ENCODE peak calls at places on chromosomes 7 and 10, in seven cellular contexts. X, L, R, M, U, G and F are unnamed samples.

GRCh38 chr10:113709221-113709838 is 29.6 kb downstream of the CASP7 start:
- DNase-seq in G (no peak), M (no peak), R (no peak), L (no peak), X (no peak), U (no peak), F (no peak)

GRCh38 chr10:88990528-88991160 is at the start of gene FAS:
- DNase-seq in U (peak), X (peak), M (peak), G (peak), L (peak), R (peak), F (peak)

GRCh38 chr10:31524458-31524857 is 205.4 kb downstream of the ZEB1 start:
- DNase-seq in X (no peak), L (no peak), M (no peak), G (no peak), R (no peak), U (no peak), F (no peak)

GRCh38 chr7:3568516-3568915 is 267.5 kb downstream of the SDK1 start:
- DNase-seq in R (no peak), G (no peak), X (no peak), M (no peak), L (no peak), U (no peak), F (no peak)

GRCh38 chr10:132417957-132418441 is 21.0 kb downstream of the PWWP2B start:
- DNase-seq in X (no peak), M (no peak), U (no peak), R (no peak), G (no peak), L (no peak), F (no peak)

GRCh38 chr10:124717911-124718734 is 26.1 kb downstream of the FAM53B start:
- DNase-seq in U (no peak), L (no peak), R (no peak), M (no peak), X (no peak), G (peak), F (no peak)

GRCh38 chr10:69800109-69800508 is 1.6 kb upstream of the COL13A1 start:
- DNase-seq in G (no peak), U (no peak), R (no peak), L (no peak), X (peak), M (peak), F (no peak)

GRCh38 chr7:90625562-90625961 is 29.4 kb downstream of the CDK14 start:
- DNase-seq in L (no peak), X (peak), M (peak), G (no peak), U (no peak), R (no peak), F (no peak)

GRCh38 chr10:13704969-13705368 is 118.2 kb downstream of the PRPF18 start:
- DNase-seq in X (no peak), L (no peak), M (no peak), G (no peak), R (no peak), U (no peak), F (no peak)

GRCh38 chr10:51986531-51986930 is 287.1 kb upstream of the CSTF2T start:
- DNase-seq in R (no peak), X (no peak), G (no peak), U (no peak), M (no peak), L (no peak), F (no peak)

GRCh38 chr7:123215350-123215749 is 15.6 kb upstream of the SLC13A1 start:
- DNase-seq in M (no peak), X (no peak), R (no peak), L (no peak), U (no peak), G (no peak), F (no peak)

GRCh38 chr7:30412810-30413504 is 65.6 kb downstream of the NOD1 start:
- DNase-seq in R (no peak), G (no peak), L (no peak), M (peak), X (peak), U (no peak), F (no peak)

GRCh38 chr10:70866424-70866823 is 21.9 kb downstream of the PCBD1 start:
- DNase-seq in G (no peak), L (no peak), X (no peak), U (peak), R (no peak), M (no peak), F (no peak)

GRCh38 chr10:92387289-92387940 is 96.4 kb downstream of the MARCHF5 start:
- DNase-seq in R (no peak), M (peak), U (no peak), G (no peak), L (no peak), X (peak), F (no peak)

GRCh38 chr7:141511370-141512335 is 39.6 kb upstream of the AGK start:
- DNase-seq in G (peak), R (no peak), X (peak), L (no peak), U (no peak), M (peak), F (no peak)

GRCh38 chr7:91527460-91527859 is 263.2 kb downstream of the FZD1 start:
- DNase-seq in X (peak), G (no peak), M (no peak), U (no peak), R (no peak), L (no peak), F (no peak)

GRCh38 chr7:46855851-46856250 is 726.1 kb downstream of the TNS3 start:
- DNase-seq in G (no peak), L (no peak), R (no peak), M (no peak), X (no peak), U (no peak), F (no peak)

DNA sequence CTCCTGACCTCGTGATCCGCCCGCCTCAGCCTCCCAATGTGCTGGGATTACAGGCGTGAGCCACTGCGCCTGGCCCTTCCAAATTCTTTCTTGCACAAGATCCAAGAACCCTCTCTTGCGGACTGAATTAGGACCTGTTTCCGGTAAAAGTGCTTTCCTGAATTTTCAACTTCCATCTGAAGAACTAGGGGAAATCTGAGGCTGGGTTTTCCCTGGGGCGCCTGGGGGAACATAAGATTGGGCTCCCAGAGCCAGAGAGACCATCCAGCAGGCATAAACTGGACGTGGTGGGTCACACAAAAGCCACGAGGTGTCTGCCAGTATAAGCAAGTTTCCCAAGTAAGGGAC is 21.3 kb upstream of the ACHE start:
- DNase-seq in L (no peak), R (no peak), U (no peak), M (no peak), X (no peak), G (no peak), F (no peak)
- H3K27ac ChIP-seq in L (no peak), R (no peak), U (peak), M (no peak), X (no peak), G (no peak), F (no peak)

DNA sequence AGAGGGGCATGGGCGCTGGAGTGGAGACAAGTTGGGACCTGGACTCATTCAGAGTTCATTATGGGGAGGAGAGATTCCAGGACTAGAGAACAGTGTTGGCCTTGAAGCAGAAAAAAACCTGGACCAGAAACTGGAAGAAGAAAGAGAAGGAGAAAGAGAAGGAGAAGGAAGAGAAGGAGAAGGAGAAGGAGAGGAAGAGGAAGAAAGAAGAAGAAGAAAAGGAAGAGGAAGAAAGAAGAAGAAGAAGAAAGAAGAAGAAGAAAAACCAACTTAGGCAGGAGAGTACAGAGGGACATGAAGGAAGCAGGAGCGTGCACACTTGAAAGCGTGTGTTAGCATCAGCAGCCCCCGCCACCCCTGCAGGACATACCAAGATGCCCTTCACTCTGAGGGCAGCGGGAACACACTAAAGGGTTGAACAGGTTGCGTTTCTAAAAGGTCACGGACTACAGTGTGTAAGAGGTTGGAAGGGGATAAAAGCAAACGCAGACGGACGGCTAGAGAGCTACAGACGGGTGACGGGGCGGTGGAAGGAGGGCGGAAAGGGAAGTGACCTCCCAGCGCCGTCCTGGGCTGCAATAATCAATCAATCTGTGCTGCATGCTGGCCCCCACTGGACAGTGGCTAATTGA is 95.3 kb downstream of the SEC61G start:
- DNase-seq in X (no peak), G (no peak), L (no peak), M (no peak), U (no peak), R (no peak), F (no peak)
- H3K4me3 ChIP-seq in X (peak), G (peak), L (peak), M (peak), U (no peak), R (peak), F (peak)

GRCh38 chr7:51079494-51079893 is 237.1 kb downstream of the COBL start:
- DNase-seq in R (no peak), L (no peak), M (no peak), X (no peak), U (no peak), G (no peak), F (no peak)
- TF ChIP-seq CTCF in R (no peak), L (peak), M (no peak), X (no peak), U (no peak), G (no peak), F (no peak)

DNA sequence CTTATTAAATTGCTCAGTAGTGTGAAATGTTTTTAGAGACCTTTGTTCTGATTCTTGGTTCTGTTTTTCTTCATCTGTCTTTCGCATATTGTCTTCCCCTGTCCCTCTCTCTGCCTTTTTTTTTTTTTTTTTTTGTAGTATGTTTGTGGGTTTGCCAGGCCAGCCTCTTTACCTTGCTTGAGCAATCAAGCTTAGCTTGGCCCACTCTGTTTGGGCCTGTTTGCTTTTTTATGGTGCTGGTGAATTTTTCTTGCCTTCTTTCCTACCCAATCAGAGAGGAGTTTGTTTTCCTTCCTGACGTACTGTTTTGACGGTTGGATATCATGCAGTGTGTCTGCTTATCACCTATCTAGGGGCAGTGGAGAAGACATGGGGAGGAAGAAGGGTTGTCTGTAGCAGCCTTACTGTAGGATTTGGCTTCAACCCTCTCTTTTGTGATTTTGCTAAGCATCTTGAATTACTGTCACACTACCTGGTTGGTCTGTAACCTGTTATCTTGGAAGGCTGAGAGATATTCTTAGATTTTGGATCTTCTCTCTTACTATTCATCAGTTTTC is 64.0 kb downstream of the BBS9 start:
- DNase-seq in M (no peak), L (no peak), R (no peak), G (no peak), X (no peak), U (no peak), F (no peak)
- H3K27ac ChIP-seq in M (no peak), L (no peak), R (no peak), G (no peak), X (no peak), U (no peak), F (no peak)

DNA sequence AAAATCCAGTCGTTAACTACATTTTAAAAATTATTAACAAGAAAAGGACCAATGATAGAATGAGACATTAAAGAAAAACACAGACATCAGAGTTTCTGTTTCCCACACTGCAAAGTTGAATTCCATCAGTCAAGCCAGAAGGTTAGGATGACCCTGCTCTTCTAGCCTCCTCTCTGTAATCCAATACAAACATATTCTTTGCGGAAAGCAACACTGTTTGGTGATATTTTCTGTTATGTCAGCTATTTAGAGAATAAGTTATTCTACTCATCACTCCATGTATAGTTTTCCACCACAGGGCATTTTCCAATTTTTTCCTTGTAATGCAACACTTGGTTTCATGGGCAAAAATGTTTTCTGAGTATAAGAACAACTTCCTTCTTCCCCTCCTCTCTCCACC is 152.3 kb downstream of the EVX1 start:
- DNase-seq in R (no peak), G (no peak), L (no peak), X (no peak), U (no peak), M (no peak), F (no peak)
- H3K4me3 ChIP-seq in R (no peak), G (no peak), L (no peak), X (no peak), U (no peak), M (no peak), F (no peak)

GRCh38 chr10:30488319-30488718 is 54.3 kb downstream of the MAP3K8 start:
- DNase-seq in G (no peak), X (no peak), M (no peak), U (no peak), L (no peak), R (no peak), F (no peak)
- TF ChIP-seq CTCF in G (no peak), X (no peak), M (no peak), U (no peak), L (no peak), R (no peak), F (no peak)

GRCh38 chr10:109898007-109898406 is 25.3 kb downstream of the XPNPEP1 start:
- DNase-seq in G (no peak), X (peak), M (no peak), R (no peak), L (no peak), U (no peak), F (no peak)

GRCh38 chr10:109895095-109895818 is 28.1 kb downstream of the XPNPEP1 start:
- DNase-seq in G (peak), L (no peak), R (no peak), U (no peak), X (peak), M (peak), F (peak)

GRCh38 chr10:109893371-109893770 is 29.9 kb downstream of the XPNPEP1 start:
- DNase-seq in U (no peak), M (no peak), L (no peak), X (no peak), G (no peak), R (no peak), F (no peak)

GRCh38 chr10:109894516-109894915 is 28.8 kb downstream of the XPNPEP1 start:
- DNase-seq in X (peak), L (no peak), G (peak), R (no peak), U (peak), M (peak), F (peak)

DNA sequence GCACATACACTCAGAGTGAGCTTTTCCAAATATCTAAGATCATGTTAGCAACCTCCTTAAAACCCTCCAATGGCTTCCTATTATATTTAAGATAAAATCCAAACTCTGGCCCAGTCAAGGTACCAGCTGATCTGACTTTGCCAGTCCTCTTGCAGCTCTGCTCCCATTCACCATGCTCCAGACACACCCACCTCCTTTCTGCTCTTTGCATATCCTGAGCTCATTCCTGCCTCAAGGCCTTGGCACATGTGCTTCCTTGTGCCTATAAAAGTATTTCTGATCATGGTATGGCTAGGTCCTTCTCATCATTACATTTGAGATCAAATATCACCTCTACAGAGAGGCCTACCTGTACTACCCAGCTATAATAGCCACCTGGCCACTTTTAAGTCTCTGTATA is 27.5 kb downstream of the XPNPEP1 start:
- DNase-seq in X (peak), R (no peak), L (no peak), U (no peak), G (no peak), M (no peak), F (no peak)
- H3K27ac ChIP-seq in X (no peak), R (peak), L (peak), U (peak), G (peak), M (peak), F (peak)

DNA sequence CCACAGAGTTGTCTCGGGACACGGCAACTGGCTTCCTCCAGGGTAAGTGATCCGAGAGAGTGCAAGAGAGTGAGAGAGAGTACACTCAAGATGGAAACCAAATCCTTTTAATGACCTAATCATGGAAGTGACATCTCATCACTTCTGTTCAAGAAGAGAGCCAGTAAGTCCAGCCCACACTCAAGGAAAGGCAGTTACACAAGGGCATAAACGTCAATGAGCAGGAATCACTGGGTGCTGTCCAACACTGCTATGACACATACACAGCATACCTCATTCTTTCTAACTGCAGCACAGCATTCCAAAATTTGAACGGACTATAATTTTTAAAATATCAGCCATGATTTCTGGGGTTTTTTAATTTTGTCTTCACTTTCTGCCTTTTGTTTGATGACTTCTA is 29.3 kb upstream of the OSBPL3 start:
- DNase-seq in X (no peak), L (no peak), R (no peak), M (no peak), G (no peak), U (peak), F (no peak)
- H3K4me3 ChIP-seq in X (no peak), L (no peak), R (no peak), M (no peak), G (no peak), U (no peak), F (no peak)